ENCODE peak calls at places on chromosome 3, in four cellular contexts. P, N, J and Q are unnamed samples. For H3K79me2, the result is how much of the 10 kb centered on the place peaks cover.

GRCh38 chr3:152910211-152910610 is 75.3 kb downstream of the P2RY1 start:
- DNase-seq in N (no peak), P (no peak), J (peak), Q (peak)

GRCh38 chr3:66098436-66098835 is 59.7 kb upstream of the MAGI1 start:
- DNase-seq in J (no peak), P (no peak), N (no peak), Q (no peak)

GRCh38 chr3:10187295-10187876 is 22.7 kb downstream of the IRAK2 start:
- DNase-seq in N (no peak), J (no peak), P (no peak), Q (no peak)

GRCh38 chr3:48465531-48466378 is 19.2 kb downstream of the ATRIP start:
- DNase-seq in P (peak), J (peak), N (peak), Q (peak)

GRCh38 chr3:5019411-5020261 is 40.4 kb downstream of the BHLHE40 start:
- DNase-seq in N (no peak), J (no peak), P (no peak), Q (no peak)

GRCh38 chr3:16412192-16412808 is 101.2 kb downstream of the RFTN1 start:
- DNase-seq in N (no peak), J (no peak), P (no peak), Q (no peak)

GRCh38 chr3:24963762-24964625 is 464.1 kb upstream of the RARB start:
- DNase-seq in P (no peak), J (peak), N (no peak), Q (peak)

GRCh38 chr3:188021041-188021440 is 132.9 kb upstream of the LPP start:
- DNase-seq in P (no peak), J (no peak), N (no peak), Q (no peak)

GRCh38 chr3:122283796-122284445 is 41.1 kb upstream of the CSTA start:
- DNase-seq in J (no peak), P (no peak), N (no peak), Q (peak)

GRCh38 chr3:157127831-157128767 is 31.8 kb downstream of the CCNL1 start:
- DNase-seq in P (no peak), J (peak), N (no peak), Q (peak)

DNA sequence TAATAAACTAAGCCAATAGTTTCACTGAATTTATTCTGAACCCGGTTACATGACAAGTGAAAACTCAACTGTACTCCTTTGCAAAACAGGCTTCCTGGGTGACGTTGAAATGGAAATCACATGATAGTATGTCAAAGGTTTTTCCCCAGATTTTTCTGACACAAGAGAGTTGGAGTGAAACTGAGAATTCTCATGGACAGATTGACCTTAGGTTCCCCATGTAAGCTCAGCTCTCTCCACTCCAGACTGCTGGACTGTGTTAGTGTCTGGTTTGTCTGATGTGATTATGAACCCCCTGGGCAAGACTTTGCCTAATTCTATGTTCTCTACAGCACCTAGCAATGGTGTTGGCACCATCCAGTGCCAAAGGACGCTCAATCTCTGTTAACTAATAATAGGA is 219.7 kb upstream of the COL8A1 start:
- DNase-seq in N (no peak), J (no peak), P (no peak), Q (no peak)
- H2BK5ac ChIP-seq in N (no peak), J (no peak), P (no peak), Q (no peak)

GRCh38 chr3:141498592-141499223 is 11.9 kb downstream of the RASA2 start:
- DNase-seq in J (no peak), N (no peak), P (no peak), Q (no peak)
- H3K9ac ChIP-seq in J (no peak), N (no peak), P (no peak), Q (no peak)

GRCh38 chr3:61239871-61240270 is 11.4 kb downstream of the FHIT start:
- DNase-seq in P (no peak), J (no peak), N (no peak), Q (no peak)

GRCh38 chr3:61233828-61234227 is 17.4 kb downstream of the FHIT start:
- DNase-seq in P (no peak), J (no peak), N (no peak), Q (no peak)

GRCh38 chr3:61237858-61238257 is 13.4 kb downstream of the FHIT start:
- DNase-seq in J (peak), N (no peak), P (no peak), Q (no peak)

GRCh38 chr3:61236556-61236955 is 14.7 kb downstream of the FHIT start:
- DNase-seq in N (no peak), J (peak), P (no peak), Q (no peak)
- H3K79me2 ChIP-seq in N (under half), J (under half), P (under half), Q (under half)

GRCh38 chr3:98573231-98573728 is 20.1 kb downstream of the CPOX start:
- DNase-seq in P (no peak), J (peak), N (no peak), Q (peak)
- H2BK5ac ChIP-seq in P (no peak), J (no peak), N (no peak), Q (no peak)

GRCh38 chr3:150220041-150220440 is 188.1 kb upstream of the TSC22D2 start:
- DNase-seq in P (no peak), N (no peak), J (no peak), Q (no peak)
- H3K9ac ChIP-seq in P (no peak), N (no peak), J (no peak), Q (no peak)

DNA sequence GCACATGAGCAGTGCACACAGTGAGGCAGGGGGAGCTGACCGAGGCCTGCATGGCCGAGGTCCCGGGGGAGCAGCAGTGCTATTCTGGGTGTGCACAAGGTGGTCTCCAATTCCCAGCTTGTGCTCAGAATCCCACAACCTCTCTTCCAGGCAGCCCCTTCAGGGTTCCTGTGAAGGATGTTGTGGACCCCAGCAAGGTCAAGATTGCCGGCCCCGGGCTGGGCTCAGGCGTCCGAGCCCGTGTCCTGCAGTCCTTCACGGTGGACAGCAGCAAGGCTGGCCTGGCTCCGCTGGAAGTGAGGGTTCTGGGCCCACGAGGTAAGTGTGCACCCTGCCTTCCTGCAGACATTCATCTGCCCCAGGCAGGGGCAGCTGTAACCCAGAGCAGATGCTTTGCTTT is 80.2 kb downstream of the DNASE1L3 start:
- DNase-seq in J (no peak), P (no peak), N (no peak), Q (no peak)
- H3K79me2 ChIP-seq in J (under half), P (under half), N (under half), Q (under half)

DNA sequence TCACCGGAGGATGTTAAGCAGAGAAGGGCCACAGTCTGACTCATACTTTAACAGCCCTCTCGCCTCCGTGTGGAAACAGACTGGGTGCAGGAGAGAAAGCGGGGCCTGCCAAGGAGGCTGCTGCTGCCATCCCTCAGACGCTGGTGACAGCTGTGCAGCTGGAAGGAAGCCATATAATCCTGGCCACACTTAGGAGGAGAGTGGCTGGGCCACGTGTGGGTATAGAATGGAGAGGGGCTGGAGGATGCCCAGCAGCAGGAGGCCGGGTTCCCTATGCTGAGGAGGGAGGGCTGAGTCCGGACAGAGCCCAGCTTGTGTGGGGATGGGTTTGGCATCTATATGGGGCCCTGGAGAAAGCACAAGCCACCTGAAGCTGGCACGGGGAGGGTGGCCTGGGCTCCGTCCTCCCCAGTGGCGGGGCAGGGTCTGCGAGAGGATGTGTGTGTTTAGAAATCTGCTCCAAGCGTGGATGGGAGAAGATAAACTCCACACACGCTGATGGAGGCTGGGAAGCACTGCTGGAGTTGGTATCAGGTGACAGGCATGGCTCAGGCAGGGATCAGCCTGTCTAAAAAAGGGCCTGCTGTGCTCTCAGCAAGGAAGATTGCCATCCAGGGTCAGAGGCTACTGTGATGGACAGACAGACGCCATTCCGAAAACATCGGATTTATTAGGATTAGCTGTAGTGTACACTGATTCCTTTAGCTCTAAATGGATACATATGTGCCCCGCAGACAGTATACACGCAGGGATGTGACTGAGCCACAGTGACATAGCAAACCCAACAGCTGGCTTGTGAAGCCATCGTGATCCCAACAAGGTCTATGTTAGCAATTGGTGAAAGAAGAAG is 15.9 kb downstream of the ABTB1 start:
- DNase-seq in P (peak), N (no peak), J (no peak), Q (no peak)
- H2BK5ac ChIP-seq in P (no peak), N (no peak), J (no peak), Q (no peak)